ENCODE peak calls at places on chromosome 21, in four cellular contexts. J is H1, G is K562, U is HepG2. X is an unnamed sample.

GRCh38 chr21:14591882-14592281 is 45.8 kb upstream of the SAMSN1 start:
- DNase-seq in G (peak; percentile 36), J (no peak), U (no peak), X (no peak)

GRCh38 chr21:15027056-15027455 is 37.7 kb downstream of the NRIP1 start:
- DNase-seq in G (no peak), U (no peak), J (no peak), X (no peak)

GRCh38 chr21:41923641-41924342 is 30.0 kb downstream of the C2CD2 start:
- DNase-seq in G (no peak), U (no peak), J (no peak), X (no peak)

GRCh38 chr21:28253378-28253777 is 739.3 kb downstream of the LTN1 start:
- DNase-seq in J (no peak), U (no peak), G (no peak), X (no peak)

GRCh38 chr21:28419110-28419509 is 573.6 kb downstream of the LTN1 start:
- DNase-seq in G (no peak), U (no peak), J (no peak), X (no peak)

GRCh38 chr21:42395910-42396625 is at the start of gene TMPRSS3:
- DNase-seq in G (no peak), U (no peak), J (no peak), X (no peak)

GRCh38 chr21:25733859-25734653 is 648 bp downstream of the ATP5PF start:
- DNase-seq in U (peak; percentile 62), G (peak; percentile 65), J (no peak), X (peak; percentile 1)

GRCh38 chr21:26087223-26087918 is 83.2 kb downstream of the APP start:
- DNase-seq in G (no peak), U (no peak), J (no peak), X (no peak)

GRCh38 chr21:34531399-34531798 is 19.4 kb upstream of the KCNE1 start:
- DNase-seq in U (no peak), G (no peak), J (no peak), X (no peak)

GRCh38 chr21:34276711-34277425 is 86.9 kb upstream of the KCNE2 start:
- DNase-seq in J (no peak), G (peak; percentile 5), U (no peak), X (no peak)

GRCh38 chr21:32484706-32485380 is 72.3 kb downstream of the EVA1C start:
- DNase-seq in G (no peak), U (no peak), J (no peak), X (no peak)

GRCh38 chr21:46035809-46036695 is 54.5 kb downstream of the COL6A1 start:
- DNase-seq in G (no peak), J (no peak), U (no peak), X (no peak)
- TF ChIP-seq RNF2 in G (no peak), J (no peak), U (no peak), X (no peak)

GRCh38 chr21:35632711-35633110 is 427.6 kb downstream of the SETD4 start:
- DNase-seq in J (no peak), G (no peak), U (no peak), X (no peak)

GRCh38 chr21:35637431-35637830 is 422.9 kb downstream of the SETD4 start:
- DNase-seq in J (no peak), U (no peak), G (no peak), X (no peak)

GRCh38 chr21:35635994-35636393 is 424.3 kb downstream of the SETD4 start:
- DNase-seq in J (no peak), G (no peak), U (no peak), X (no peak)

GRCh38 chr21:35635261-35635660 is 425.1 kb downstream of the SETD4 start:
- DNase-seq in G (no peak), J (no peak), U (no peak), X (peak; percentile 2)
- TF ChIP-seq RNF2 in G (no peak), J (no peak), U (no peak), X (no peak)

GRCh38 chr21:44764319-44765230 is 37.0 kb downstream of the UBE2G2 start:
- DNase-seq in J (no peak), G (peak; percentile 72), U (no peak), X (no peak)

GRCh38 chr21:44763451-44764318 is 37.9 kb downstream of the UBE2G2 start:
- DNase-seq in U (no peak), G (no peak), J (no peak), X (no peak)

GRCh38 chr21:44766014-44766817 is 35.4 kb downstream of the UBE2G2 start:
- DNase-seq in U (no peak), G (no peak), J (no peak), X (no peak)

GRCh38 chr21:44766818-44767354 is 34.7 kb downstream of the UBE2G2 start:
- DNase-seq in U (no peak), G (no peak), J (no peak), X (no peak)

DNA sequence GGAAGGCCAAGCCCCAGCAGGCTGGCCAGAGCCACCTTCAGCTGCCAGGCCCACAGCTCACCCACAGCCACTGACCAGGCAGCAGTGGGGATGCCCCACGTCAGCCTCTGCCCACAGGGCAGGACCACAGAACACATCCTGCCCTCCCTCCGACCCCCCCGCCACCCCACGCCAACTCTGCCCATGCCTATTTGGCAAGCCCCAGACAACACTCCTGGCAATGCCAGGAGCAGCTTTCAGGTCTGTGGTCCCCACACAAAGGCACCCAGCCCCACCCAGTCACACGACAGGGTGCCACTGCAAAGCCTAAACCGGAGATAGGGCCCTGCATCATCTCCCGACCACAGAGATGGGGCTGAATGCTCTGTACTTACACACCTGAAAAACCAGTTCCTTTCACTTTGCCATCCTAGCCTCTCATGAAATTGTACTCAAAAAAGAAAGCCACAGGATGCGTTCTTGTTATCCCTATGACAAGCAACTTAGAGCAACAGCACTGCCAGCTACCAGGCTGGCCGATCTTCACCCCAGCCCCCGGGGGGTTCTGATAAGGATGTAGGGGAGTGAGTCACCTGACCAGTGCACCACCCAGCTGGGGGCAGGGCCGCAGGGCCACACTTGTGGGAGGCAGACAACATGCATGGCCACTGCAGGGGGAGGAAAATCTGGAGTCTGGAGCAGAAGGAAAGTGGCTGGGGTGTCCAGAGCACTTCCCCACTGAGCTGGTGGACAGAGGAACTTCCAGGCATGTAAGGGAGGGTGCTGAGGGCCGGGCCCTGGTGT is 36.2 kb downstream of the UBE2G2 start:
- DNase-seq in J (no peak), G (peak; percentile 70), U (no peak), X (no peak)
- TF ChIP-seq RNF2 in J (no peak), G (no peak), U (no peak), X (no peak)

GRCh38 chr21:37936010-37936785 is 19.9 kb upstream of the KCNJ6 start:
- DNase-seq in G (no peak), J (no peak), U (no peak), X (no peak)
- TF ChIP-seq RNF2 in G (no peak), J (no peak), U (no peak), X (no peak)

GRCh38 chr21:43984905-43985689 is 27.0 kb upstream of the TRAPPC10 start:
- DNase-seq in J (no peak), G (no peak), U (no peak), X (no peak)

GRCh38 chr21:43985690-43986251 is 26.3 kb upstream of the TRAPPC10 start:
- DNase-seq in J (peak; percentile 80), U (no peak), G (peak; percentile 21), X (no peak)

GRCh38 chr21:43982489-43983078 is 29.5 kb upstream of the TRAPPC10 start:
- DNase-seq in U (no peak), G (no peak), J (no peak), X (no peak)

GRCh38 chr21:43983390-43983789 is 28.7 kb upstream of the TRAPPC10 start:
- DNase-seq in G (no peak), U (no peak), J (no peak), X (no peak)

DNA sequence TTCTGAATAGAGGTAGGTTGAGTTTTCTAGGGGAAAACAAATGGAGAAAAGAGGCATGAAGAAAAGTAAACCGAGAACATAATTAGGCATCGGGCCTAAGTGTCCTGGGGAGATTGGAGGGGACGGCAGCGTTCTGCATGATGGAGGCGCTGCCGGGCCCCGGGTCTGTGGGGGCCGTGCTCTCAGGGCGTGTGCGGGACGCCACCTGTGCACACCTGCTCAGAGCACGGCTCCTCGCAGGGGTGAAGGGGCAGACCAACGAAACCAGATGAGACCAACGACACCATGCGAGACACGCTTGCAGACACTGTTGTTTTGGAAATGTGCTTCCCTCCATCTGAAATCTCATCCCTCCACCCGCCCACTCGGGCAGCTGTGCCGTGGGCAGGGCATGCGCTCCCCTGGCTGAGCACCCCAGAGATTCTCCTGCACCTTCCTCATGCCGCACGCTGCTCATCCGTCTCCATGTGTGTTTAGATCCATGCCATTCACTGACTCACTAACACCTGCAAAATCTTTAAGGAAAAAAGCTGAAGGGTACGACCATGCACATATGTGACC is 28.2 kb upstream of the TRAPPC10 start:
- DNase-seq in U (no peak), G (no peak), J (no peak), X (no peak)
- TF ChIP-seq RNF2 in U (no peak), G (no peak), J (no peak), X (no peak)

GRCh38 chr21:18725653-18726052 is 322.1 kb upstream of the TMPRSS15 start:
- DNase-seq in J (no peak), G (peak; percentile 9), U (no peak), X (no peak)
- TF ChIP-seq RNF2 in J (no peak), G (no peak), U (no peak), X (no peak)

GRCh38 chr21:38562182-38562581 is 63.9 kb upstream of the ERG start:
- DNase-seq in G (no peak), U (no peak), J (no peak), X (no peak)

GRCh38 chr21:38569733-38570132 is 71.5 kb upstream of the ERG start:
- DNase-seq in J (no peak), U (no peak), G (no peak), X (no peak)

DNA sequence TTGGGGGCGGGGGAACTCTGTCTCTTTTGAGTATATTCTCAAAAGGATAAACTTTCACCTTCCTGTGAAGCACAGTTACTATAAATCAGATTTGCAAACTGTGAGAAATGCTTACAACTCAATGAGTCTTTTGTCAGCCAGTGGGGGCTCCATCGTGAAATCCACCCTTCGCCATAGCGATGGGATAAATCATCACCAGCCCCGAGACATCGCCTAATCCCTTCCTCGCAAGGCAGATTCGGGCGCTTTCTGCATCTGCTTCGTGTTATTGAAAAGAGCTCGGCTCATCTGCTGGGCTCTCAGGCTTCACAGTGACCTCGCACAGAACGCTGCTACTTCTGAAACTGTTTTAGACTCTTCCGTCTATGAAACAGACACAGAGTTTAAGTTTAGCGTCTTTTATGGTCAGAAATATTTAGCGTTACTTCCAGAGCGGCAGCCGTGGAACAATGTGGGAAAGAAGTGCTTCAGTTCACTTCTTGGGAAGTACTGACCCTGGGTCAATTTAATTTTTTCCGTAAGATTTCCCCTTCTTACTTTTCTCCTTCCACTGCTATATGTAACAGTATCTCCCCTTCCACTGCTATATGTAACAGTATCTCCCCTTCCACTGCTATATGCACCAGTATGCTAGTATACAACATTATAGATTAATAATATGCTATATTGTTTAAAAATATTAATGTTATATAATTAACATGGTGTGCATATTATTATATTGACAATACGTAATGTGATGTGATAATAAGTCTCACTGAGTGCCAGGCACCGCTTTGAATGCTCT is 69.5 kb upstream of the ERG start:
- DNase-seq in U (no peak), J (no peak), G (no peak), X (no peak)
- TF ChIP-seq RNF2 in U (no peak), J (no peak), G (no peak), X (no peak)